ENCODE peak calls at places on chromosome 1, in seven cellular contexts. H, N, W, Q, A, L and P are unnamed samples.

GRCh38 chr1:25780318-25781129 is 19.5 kb upstream of the SELENON start:
- DNase-seq in H (no peak), N (peak), W (no peak), Q (no peak), A (no peak), L (no peak), P (no peak)

GRCh38 chr1:236416165-236416564 is 22.1 kb downstream of the EDARADD start:
- DNase-seq in H (no peak), N (no peak), W (no peak), Q (peak), A (no peak), L (no peak), P (no peak)

GRCh38 chr1:145990249-145991097 is 5.9 kb downstream of the TXNIP start:
- DNase-seq in H (no peak), N (no peak), W (no peak), Q (peak), A (no peak), L (no peak), P (no peak)

GRCh38 chr1:116972676-116973035 is 28.9 kb upstream of the CD101 start:
- DNase-seq in H (no peak), N (no peak), W (no peak), Q (no peak), A (peak), L (no peak), P (no peak)

GRCh38 chr1:202086579-202087350 is 36.0 kb upstream of the GPR37L1 start:
- DNase-seq in H (no peak), N (no peak), W (no peak), Q (no peak), A (no peak), L (no peak), P (no peak)

GRCh38 chr1:17439250-17440073 is at the start of gene RCC2:
- DNase-seq in H (peak), N (peak), W (peak), Q (peak), A (peak), L (peak), P (peak)

GRCh38 chr1:154327466-154328317 is 2.4 kb downstream of the ATP8B2 start:
- DNase-seq in H (no peak), N (no peak), W (no peak), Q (no peak), A (no peak), L (no peak), P (no peak)

GRCh38 chr1:240732390-240732789 is 120.4 kb upstream of the GREM2 start:
- DNase-seq in H (peak), N (peak), W (peak), Q (peak), A (peak), L (no peak), P (peak)

GRCh38 chr1:153746174-153746573 is 18.3 kb downstream of the INTS3 start:
- DNase-seq in H (no peak), N (no peak), W (no peak), Q (no peak), A (no peak), L (no peak), P (no peak)

GRCh38 chr1:162179121-162179520 is 109.6 kb downstream of the NOS1AP start:
- DNase-seq in H (no peak), N (no peak), W (no peak), Q (no peak), A (no peak), L (no peak), P (no peak)